ENCODE peak calls at places on chromosomes 7 and 10, in ten cellular contexts. N is right lobe of liver; Q is heart right ventricle; L is astrocyte of the spinal cord; I is cardiac muscle cell; S is lower leg skin; U is bronchial epithelial cell; X is SJSA1; H is naive thymus-derived CD4-positive, alpha-beta T cell; M is ovary. G is an unnamed sample.

GRCh38 chr10:100006241-100006886 is 3.4 kb downstream of the DNMBP start:
- DNase-seq in M (no peak), N (no peak), I (no peak), U (peak), X (peak), L (peak), H (no peak), Q (no peak), S (no peak), G (peak)

GRCh38 chr10:102153093-102153620 is 968 bp downstream of the NOLC1 start:
- DNase-seq in Q (no peak), S (no peak), M (no peak), N (no peak), U (no peak), L (peak), H (no peak), X (no peak), I (no peak), G (peak)

GRCh38 chr7:101582971-101583370 is 46.1 kb downstream of the MYL10 start:
- DNase-seq in I (no peak), M (no peak), L (no peak), S (peak), Q (no peak), X (no peak), N (no peak), H (no peak), U (no peak), G (no peak)

GRCh38 chr10:30662809-30663208 is 33.3 kb upstream of the LYZL2 start:
- DNase-seq in M (no peak), U (no peak), L (no peak), Q (no peak), H (no peak), S (no peak), X (no peak), N (no peak), I (no peak), G (no peak)

GRCh38 chr10:117298219-117298618 is 57.3 kb downstream of the SLC18A2 start:
- DNase-seq in I (no peak), L (no peak), S (no peak), M (no peak), H (no peak), U (no peak), X (no peak), N (no peak), Q (no peak), G (no peak)

GRCh38 chr10:90674461-90674860 is 183.4 kb downstream of the HTR7 start:
- DNase-seq in X (no peak), U (no peak), L (no peak), I (no peak), N (no peak), S (no peak), M (no peak), Q (no peak), H (no peak), G (no peak)

GRCh38 chr10:129642427-129642826 is 175.4 kb downstream of the MGMT start:
- DNase-seq in M (no peak), X (no peak), I (no peak), N (no peak), H (no peak), S (no peak), L (no peak), U (peak), Q (no peak), G (no peak)

GRCh38 chr10:50392966-50393718 is 141.8 kb upstream of the ASAH2 start:
- DNase-seq in S (no peak), L (peak), N (no peak), X (no peak), M (no peak), I (no peak), Q (no peak), U (no peak), H (no peak), G (peak)

GRCh38 chr7:47400741-47401206 is 181.1 kb downstream of the TNS3 start:
- DNase-seq in L (no peak), S (peak), X (no peak), H (no peak), Q (no peak), I (no peak), N (no peak), M (peak), U (no peak), G (no peak)

GRCh38 chr7:152369518-152369917 is 66.3 kb downstream of the KMT2C start:
- DNase-seq in Q (no peak), I (no peak), L (no peak), U (no peak), N (no peak), M (no peak), S (no peak), H (no peak), X (no peak), G (no peak)
- H3K4me3 ChIP-seq in Q (no peak), I (no peak), L (no peak), U (no peak), N (no peak), M (no peak), S (no peak), H (no peak), X (no peak), G (no peak)

DNA sequence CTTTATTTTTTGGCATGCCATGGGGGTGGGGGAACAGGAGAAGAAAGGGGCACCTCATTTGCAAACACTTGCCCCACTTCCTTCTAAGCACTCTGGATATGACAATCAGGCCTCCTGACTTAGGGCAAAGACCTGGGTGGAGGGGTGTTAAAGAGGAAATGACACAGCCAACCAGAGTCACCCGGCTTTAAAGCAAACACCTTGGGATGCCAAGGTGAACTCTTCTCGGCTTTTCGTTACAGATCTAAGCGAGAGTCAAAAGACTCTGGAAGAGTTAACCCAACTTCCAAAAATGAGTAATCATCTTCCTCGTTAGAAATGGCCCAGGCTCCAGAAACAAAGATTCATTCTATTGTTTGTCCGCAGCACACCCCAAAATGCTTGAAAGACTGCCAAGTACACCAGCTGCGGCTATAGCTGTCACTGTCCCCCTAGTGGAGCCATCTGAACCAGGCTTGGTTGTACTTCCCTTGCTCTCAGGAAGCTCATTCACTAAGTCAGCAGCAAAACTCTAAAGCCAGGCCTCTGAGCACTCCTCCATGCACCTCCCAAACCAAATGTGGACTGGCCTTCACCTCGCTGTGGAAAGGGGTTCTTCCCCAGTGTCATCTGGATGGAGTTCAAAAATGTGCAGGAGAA is 24.8 kb downstream of the FAM53B start:
- DNase-seq in M (no peak), Q (no peak), H (peak), U (peak), X (peak), L (peak), S (no peak), I (no peak), N (no peak), G (peak)
- H3K4me3 ChIP-seq in M (no peak), Q (no peak), H (peak), U (no peak), X (no peak), L (no peak), S (no peak), I (no peak), N (no peak), G (no peak)

DNA sequence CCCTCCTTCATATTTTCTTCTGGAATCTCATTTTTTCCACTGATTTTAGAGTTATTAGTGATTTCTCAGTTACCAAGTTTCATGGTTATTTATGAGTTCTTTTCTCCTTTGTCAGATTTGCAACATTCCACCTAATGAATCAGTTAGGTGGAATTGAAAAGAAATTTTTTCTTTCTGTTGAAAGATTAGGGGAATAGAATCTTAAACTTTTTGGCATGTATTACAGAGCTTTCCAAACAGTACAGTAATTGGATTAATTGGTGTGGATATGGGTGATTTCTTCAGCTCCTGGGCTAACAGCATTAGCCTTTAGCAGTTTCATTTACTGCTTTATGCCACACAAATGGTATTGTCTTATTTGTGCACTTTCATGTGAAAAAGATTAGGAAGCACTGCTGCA is 17.0 kb downstream of the STAM start:
- DNase-seq in I (no peak), S (no peak), L (no peak), H (no peak), M (no peak), U (no peak), Q (no peak), X (no peak), N (no peak), G (no peak)
- H3K4me3 ChIP-seq in I (no peak), S (no peak), L (no peak), H (no peak), M (no peak), U (no peak), Q (no peak), X (no peak), N (no peak), G (no peak)

GRCh38 chr7:129502708-129503685 is 666 bp downstream of the SMKR1 start:
- DNase-seq in Q (no peak), M (no peak), U (no peak), I (peak), N (peak), L (no peak), S (peak), X (no peak), H (peak), G (no peak)
- H3K4me3 ChIP-seq in Q (peak), M (peak), U (peak), I (peak), N (peak), L (peak), S (peak), X (peak), H (peak), G (peak)

GRCh38 chr7:142855756-142856564 is 1.1 kb downstream of the EPHB6 start:
- DNase-seq in M (peak), X (no peak), Q (peak), S (peak), H (peak), L (no peak), I (no peak), U (peak), N (peak), G (peak)
- H3K4me3 ChIP-seq in M (peak), X (no peak), Q (peak), S (peak), H (peak), L (peak), I (no peak), U (peak), N (peak), G (no peak)

GRCh38 chr7:1662767-1663166 is 7.3 kb upstream of the ELFN1 start:
- DNase-seq in U (no peak), L (no peak), M (peak), I (no peak), H (no peak), Q (no peak), X (no peak), S (peak), N (no peak), G (no peak)

GRCh38 chr7:1665721-1666250 is 4.3 kb upstream of the ELFN1 start:
- DNase-seq in M (no peak), U (no peak), L (no peak), Q (peak), I (peak), S (peak), X (no peak), N (peak), H (no peak), G (peak)

GRCh38 chr7:1664711-1665591 is 5.1 kb upstream of the ELFN1 start:
- DNase-seq in H (peak), N (peak), X (peak), Q (peak), S (peak), L (peak), I (peak), M (peak), U (peak), G (peak)

GRCh38 chr7:1663243-1663642 is 6.8 kb upstream of the ELFN1 start:
- DNase-seq in H (no peak), L (no peak), X (no peak), N (no peak), Q (no peak), M (peak), I (no peak), U (no peak), S (peak), G (no peak)

GRCh38 chr7:1663857-1664651 is 6.0 kb upstream of the ELFN1 start:
- DNase-seq in H (no peak), U (no peak), L (no peak), N (no peak), Q (no peak), S (peak), I (peak), X (no peak), M (peak), G (no peak)
- H3K4me3 ChIP-seq in H (no peak), U (no peak), L (no peak), N (peak), Q (peak), S (no peak), I (peak), X (no peak), M (peak), G (no peak)

G was measured in choroid plexus epithelial cell.